ENCODE peak calls at places on chromosomes 1 and 21, in eight cellular contexts. C is CD8-positive, alpha-beta memory T cell; U is nephron progenitor cell; J is activated T-cell treated with anti-CD3 and anti-CD28 coated beads for 1 hour; T is DMS 273 treated with DMSO at 0.1 percent for 48 hours; O is NCI-H460; F is testis; N is adrenal gland. L is an unnamed sample.

GRCh38 chr1:233549404-233549803 is 64.5 kb upstream of the KCNK1 start:
- DNase-seq in C (no peak), U (no peak), J (no peak), T (no peak), O (no peak), F (no peak), N (no peak), L (no peak)

GRCh38 chr21:40466893-40467483 is 380.0 kb downstream of the DSCAM start:
- DNase-seq in C (no peak), U (no peak), J (no peak), T (peak), O (peak), F (peak), N (no peak), L (no peak)

GRCh38 chr21:46149205-46149901 is 6.0 kb downstream of the FTCD start:
- DNase-seq in C (peak), U (peak), J (no peak), T (no peak), O (no peak), F (no peak), N (peak), L (no peak)

GRCh38 chr1:246161626-246162025 is 345.5 kb downstream of the SMYD3 start:
- DNase-seq in C (no peak), U (no peak), J (no peak), T (no peak), O (no peak), F (no peak), N (no peak), L (no peak)

GRCh38 chr1:8625981-8626898 is 191.2 kb downstream of the RERE start:
- DNase-seq in C (no peak), U (no peak), J (no peak), T (no peak), O (no peak), F (no peak), N (no peak), L (no peak)

GRCh38 chr1:99469641-99470040 is 176.3 kb upstream of the PALMD start:
- DNase-seq in C (no peak), U (no peak), J (no peak), T (no peak), O (no peak), F (no peak), N (no peak), L (no peak)

GRCh38 chr1:185353124-185353523 is 36.1 kb upstream of the IVNS1ABP start:
- DNase-seq in C (no peak), U (no peak), J (no peak), T (no peak), O (no peak), F (no peak), N (no peak), L (no peak)

GRCh38 chr1:207918016-207918415 is 7.1 kb upstream of the CD34 start:
- DNase-seq in C (no peak), U (no peak), J (no peak), T (no peak), O (no peak), F (no peak), N (no peak), L (no peak)

GRCh38 chr1:215140135-215140534 is 57.6 kb downstream of the KCNK2 start:
- DNase-seq in C (no peak), U (no peak), J (no peak), T (no peak), O (no peak), F (no peak), N (no peak), L (no peak)

GRCh38 chr1:10057744-10058294 is 25.1 kb downstream of the UBE4B start:
- DNase-seq in C (no peak), U (no peak), J (no peak), T (no peak), O (no peak), F (no peak), N (no peak), L (no peak)

GRCh38 chr1:205391386-205391785 is 30.5 kb downstream of the LEMD1 start:
- DNase-seq in C (no peak), U (no peak), J (no peak), T (no peak), O (no peak), F (no peak), N (no peak), L (no peak)

GRCh38 chr1:229452956-229453801 is 19.3 kb upstream of the ACTA1 start:
- DNase-seq in C (no peak), U (no peak), J (no peak), T (peak), O (peak), F (no peak), N (no peak), L (no peak)

GRCh38 chr1:234699795-234700665 is 90.1 kb upstream of the IRF2BP2 start:
- DNase-seq in C (peak), U (no peak), J (no peak), T (peak), O (no peak), F (peak), N (no peak), L (no peak)

GRCh38 chr1:156241311-156241811 is 623 bp upstream of the BGLAP start:
- DNase-seq in C (no peak), U (no peak), J (no peak), T (no peak), O (no peak), F (no peak), N (no peak), L (no peak)

GRCh38 chr21:43018519-43018918 is 44.2 kb downstream of the PKNOX1 start:
- DNase-seq in C (no peak), U (no peak), J (no peak), T (no peak), O (no peak), F (no peak), N (no peak), L (no peak)

GRCh38 chr1:76158126-76158525 is 83.6 kb downstream of the ST6GALNAC3 start:
- DNase-seq in C (no peak), U (no peak), J (no peak), T (no peak), O (no peak), F (no peak), N (no peak), L (no peak)

GRCh38 chr1:244917271-244917670 is 52.9 kb upstream of the HNRNPU start:
- DNase-seq in C (no peak), U (no peak), J (no peak), T (no peak), O (no peak), F (no peak), N (no peak), L (no peak)

GRCh38 chr1:234608720-234609527 is 1.1 kb downstream of the IRF2BP2 start:
- DNase-seq in C (peak), U (peak), J (peak), T (no peak), O (no peak), F (no peak), N (peak), L (peak)

GRCh38 chr1:198794498-198794897 is 155.7 kb downstream of the PTPRC start:
- DNase-seq in C (no peak), U (no peak), J (no peak), T (no peak), O (peak), F (no peak), N (no peak), L (no peak)

GRCh38 chr1:24236170-24237045 is 49.3 kb upstream of the IFNLR1 start:
- DNase-seq in C (no peak), U (peak), J (no peak), T (no peak), O (no peak), F (no peak), N (peak), L (no peak)

GRCh38 chr1:43558346-43558841 is 27.7 kb downstream of the PTPRF start:
- DNase-seq in C (no peak), U (peak), J (no peak), T (no peak), O (no peak), F (no peak), N (no peak), L (no peak)

GRCh38 chr1:2541619-2542246 is 11.7 kb upstream of the HES5 start:
- DNase-seq in C (no peak), U (no peak), J (no peak), T (no peak), O (no peak), F (no peak), N (peak), L (no peak)

GRCh38 chr1:41608242-41608641 is 123.8 kb upstream of the EDN2 start:
- DNase-seq in C (no peak), U (no peak), J (no peak), T (no peak), O (no peak), F (peak), N (no peak), L (no peak)

GRCh38 chr1:4023678-4024077 is 123.6 kb upstream of the C1orf174 start:
- DNase-seq in C (no peak), U (no peak), J (no peak), T (no peak), O (no peak), F (no peak), N (no peak), L (no peak)

GRCh38 chr1:247156787-247157232 is 15.0 kb downstream of the ZNF124 start:
- DNase-seq in C (no peak), U (no peak), J (no peak), T (no peak), O (no peak), F (no peak), N (no peak), L (no peak)

GRCh38 chr1:167697667-167698141 is 24.1 kb upstream of the MPZL1 start:
- DNase-seq in C (no peak), U (no peak), J (no peak), T (no peak), O (no peak), F (peak), N (peak), L (no peak)

GRCh38 chr1:33819290-33819912 is 44.5 kb upstream of the HMGB4 start:
- DNase-seq in C (no peak), U (no peak), J (no peak), T (no peak), O (no peak), F (no peak), N (no peak), L (no peak)

GRCh38 chr1:209095627-209096595 is 487.6 kb upstream of the CAMK1G start:
- DNase-seq in C (no peak), U (no peak), J (no peak), T (peak), O (no peak), F (no peak), N (no peak), L (no peak)

GRCh38 chr1:35557118-35557610 is at the start of gene KIAA0319L:
- DNase-seq in C (no peak), U (peak), J (no peak), T (no peak), O (peak), F (peak), N (peak), L (no peak)

GRCh38 chr1:218925777-218926176 is 247.9 kb upstream of the LYPLAL1 start:
- DNase-seq in C (no peak), U (no peak), J (no peak), T (no peak), O (no peak), F (no peak), N (no peak), L (no peak)

GRCh38 chr21:43916691-43917514 is 51.9 kb downstream of the AGPAT3 start:
- DNase-seq in C (peak), U (no peak), J (peak), T (no peak), O (no peak), F (no peak), N (peak), L (peak)

GRCh38 chr1:50661626-50662025 is 238.4 kb upstream of the DMRTA2 start:
- DNase-seq in C (no peak), U (no peak), J (no peak), T (no peak), O (no peak), F (no peak), N (no peak), L (no peak)

GRCh38 chr1:54798769-54799641 is 2.1 kb downstream of the TTC22 start:
- DNase-seq in C (no peak), U (no peak), J (no peak), T (no peak), O (no peak), F (no peak), N (no peak), L (no peak)

GRCh38 chr21:33685613-33686197 is 43.4 kb downstream of the ITSN1 start:
- DNase-seq in C (no peak), U (no peak), J (no peak), T (no peak), O (no peak), F (no peak), N (no peak), L (no peak)